ENCODE peak calls at places on chromosome 5, in five cellular contexts. B, M, H, R and U are unnamed samples.

GRCh38 chr5:6554812-6555211 is 78.0 kb downstream of the NSUN2 start:
- DNase-seq in R (no peak), M (no peak), H (no peak), B (no peak), U (no peak)

GRCh38 chr5:180786398-180787005 is 16.1 kb downstream of the MGAT1 start:
- DNase-seq in H (no peak), B (no peak), R (no peak), M (no peak), U (no peak)

GRCh38 chr5:100560860-100561259 is 25.7 kb downstream of the FAM174A start:
- DNase-seq in R (no peak), H (no peak), M (no peak), B (no peak), U (no peak)

GRCh38 chr5:65172486-65173129 is 309.1 kb downstream of the ADAMTS6 start:
- DNase-seq in B (no peak), R (no peak), M (no peak), H (no peak), U (no peak)

GRCh38 chr5:166441-167372 is 24.6 kb upstream of the LRRC14B start:
- DNase-seq in H (no peak), M (no peak), R (peak; percentile 22), B (no peak), U (no peak)

GRCh38 chr5:40277161-40277906 is 402.4 kb upstream of the PTGER4 start:
- DNase-seq in M (no peak), B (no peak), H (no peak), R (no peak), U (no peak)

GRCh38 chr5:72510610-72511121 is 3.5 kb upstream of the ZNF366 start:
- DNase-seq in R (no peak), H (no peak), M (no peak), B (no peak), U (peak; percentile 61)

GRCh38 chr5:144028644-144029043 is 141.8 kb downstream of the YIPF5 start:
- DNase-seq in M (no peak), B (no peak), R (no peak), H (no peak), U (no peak)

GRCh38 chr5:74641014-74641777 is 668 bp upstream of the ENC1 start:
- DNase-seq in M (peak; percentile 91), R (peak; percentile 79), B (no peak), H (peak; percentile 83), U (peak; percentile 84)

GRCh38 chr5:50445281-50445949 is 4.3 kb upstream of the EMB start:
- DNase-seq in M (no peak), R (no peak), B (no peak), H (no peak), U (no peak)

GRCh38 chr5:180006116-180006515 is 65.4 kb downstream of the RNF130 start:
- DNase-seq in B (no peak), H (no peak), M (no peak), R (no peak), U (no peak)

GRCh38 chr5:72210913-72211670 is 103.8 kb downstream of the MAP1B start:
- DNase-seq in R (no peak), H (peak; percentile 57), B (no peak), M (peak; percentile 87), U (peak; percentile 86)

GRCh38 chr5:67003906-67004729 is 192.5 kb downstream of the CD180 start:
- DNase-seq in H (peak; percentile 87), B (peak; percentile 73), R (peak; percentile 94), M (peak; percentile 92), U (peak; percentile 92)

GRCh38 chr5:83306572-83307241 is 164.8 kb upstream of the VCAN start:
- DNase-seq in B (peak; percentile 11), R (peak; percentile 77), M (no peak), H (peak; percentile 29), U (peak; percentile 49)

GRCh38 chr5:87686975-87687374 is 274.2 kb upstream of the CCNH start:
- DNase-seq in B (no peak), M (no peak), H (no peak), R (no peak), U (no peak)

GRCh38 chr5:51961154-51961562 is 577.9 kb downstream of the ISL1 start:
- DNase-seq in B (no peak), H (no peak), R (no peak), M (no peak), U (no peak)

GRCh38 chr5:127229185-127229889 is 61.3 kb upstream of the MEGF10 start:
- DNase-seq in M (peak; percentile 47), H (peak; percentile 59), B (no peak), R (no peak), U (peak; percentile 87)

GRCh38 chr5:38506302-38506701 is 50.1 kb downstream of the LIFR start:
- DNase-seq in H (no peak), M (no peak), R (no peak), B (no peak), U (no peak)

GRCh38 chr5:96823900-96824351 is 16.2 kb upstream of the ERAP1 start:
- DNase-seq in M (peak; percentile 91), R (no peak), B (peak; percentile 71), H (no peak), U (no peak)

GRCh38 chr5:141487131-141487530 is 1.8 kb upstream of the PCDHGC5 start:
- DNase-seq in H (no peak), R (no peak), B (no peak), M (no peak), U (no peak)

GRCh38 chr5:141485305-141486055 is 650 bp downstream of the PCDHGC4 start:
- DNase-seq in B (no peak), H (no peak), R (no peak), M (no peak), U (no peak)

GRCh38 chr5:141483842-141484241 is 988 bp upstream of the PCDHGC4 start:
- DNase-seq in H (no peak), R (no peak), B (no peak), M (no peak), U (no peak)

GRCh38 chr5:141484499-141485304 is at the start of gene PCDHGC4:
- DNase-seq in H (no peak), R (no peak), M (no peak), B (no peak), U (peak; percentile 47)

GRCh38 chr5:141486091-141486490 is 1.3 kb downstream of the PCDHGC4 start:
- DNase-seq in R (no peak), M (no peak), H (no peak), B (no peak), U (no peak)
- H3K4me3 ChIP-seq in R (no peak overlapping the region), M (no peak overlapping the region), H (no peak overlapping the region), B (no peak overlapping the region), U (no peak overlapping the region)

DNA sequence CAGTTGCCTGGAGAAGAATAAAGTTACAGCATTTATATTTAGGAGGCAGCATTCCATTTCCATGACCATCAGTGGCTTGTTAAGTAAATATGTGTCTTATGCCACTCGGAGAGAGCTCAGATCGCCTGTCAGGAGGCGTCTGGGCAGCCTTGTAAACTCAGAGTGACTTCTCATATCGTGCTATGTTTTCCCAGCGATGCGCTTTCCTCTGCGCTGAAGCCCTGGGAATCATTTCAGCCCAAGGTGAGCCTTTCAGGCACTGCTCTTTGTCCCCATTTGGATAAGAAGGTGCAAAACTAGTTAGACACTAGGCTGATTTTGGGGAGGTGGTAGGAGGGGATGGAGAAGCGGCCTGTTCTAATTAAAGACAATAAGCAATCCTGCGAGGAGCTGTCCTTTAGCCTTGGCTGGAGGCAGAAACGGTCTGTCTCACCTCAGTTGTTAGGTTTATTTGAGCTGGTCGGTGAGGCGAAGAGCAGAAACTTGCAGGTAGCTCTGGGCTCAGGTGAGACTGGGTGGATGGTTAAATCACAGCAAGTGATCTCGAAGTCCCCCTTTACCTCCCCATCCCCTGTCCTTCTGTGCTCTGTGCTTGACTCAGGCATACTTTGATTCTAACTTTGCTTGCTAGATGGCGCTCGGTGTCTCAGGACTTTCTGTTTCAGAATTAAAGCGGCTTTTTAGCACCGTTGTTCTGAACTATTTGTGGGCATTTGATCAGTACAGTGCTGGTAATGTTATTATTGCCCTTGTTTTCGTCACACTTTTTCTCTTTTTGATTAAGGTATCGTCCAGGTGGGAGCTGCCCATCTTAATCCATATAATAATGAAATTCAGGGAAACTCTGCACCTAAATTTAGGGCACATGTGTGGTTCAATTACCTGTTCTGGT is 24.6 kb downstream of the NR2F1 start:
- DNase-seq in M (peak; percentile 88), H (no peak), R (no peak), B (no peak), U (no peak)
- H3K4me3 ChIP-seq in M (peak overlapping the region; percentile 47), H (peak overlapping the region; percentile 9), R (peak overlapping the region; percentile 37), B (no peak overlapping the region), U (peak overlapping the region; percentile 1)

GRCh38 chr5:142425286-142426065 is 100.7 kb upstream of the SPRY4 start:
- DNase-seq in M (no peak), B (no peak), R (peak; percentile 2), H (no peak), U (no peak)

GRCh38 chr5:142428036-142428772 is 103.4 kb upstream of the SPRY4 start:
- DNase-seq in R (no peak), H (no peak), B (no peak), M (no peak), U (no peak)

GRCh38 chr5:142426676-142427364 is 102.0 kb upstream of the SPRY4 start:
- DNase-seq in H (no peak), B (no peak), M (no peak), R (no peak), U (no peak)

GRCh38 chr5:142427529-142427928 is 102.7 kb upstream of the SPRY4 start:
- DNase-seq in M (no peak), R (no peak), B (no peak), H (no peak), U (no peak)

DNA sequence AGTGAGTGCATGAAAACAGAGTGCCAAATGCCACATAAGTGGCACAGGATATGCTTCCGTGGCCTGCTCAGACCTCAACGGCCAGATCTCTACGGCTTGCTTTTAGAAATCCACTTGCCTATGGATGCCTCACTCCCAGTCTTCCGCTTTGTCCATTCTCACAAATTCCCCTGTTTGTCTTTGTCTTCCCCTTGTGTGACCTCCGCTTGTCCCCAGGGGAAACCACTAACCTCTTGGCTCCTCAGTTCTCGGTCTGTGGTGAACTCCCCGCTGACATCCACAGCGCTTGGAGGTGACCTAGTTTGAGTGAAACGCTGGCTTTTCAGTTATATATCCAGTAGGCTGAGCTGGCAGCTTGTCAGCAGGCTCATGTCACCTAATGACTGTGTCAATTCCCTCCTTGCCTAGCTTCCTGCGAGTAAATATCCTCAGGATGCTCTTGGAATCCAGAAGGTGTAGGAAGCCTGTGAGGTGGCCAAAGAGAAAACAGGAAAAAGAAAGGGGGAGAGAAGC is 101.4 kb upstream of the SPRY4 start:
- DNase-seq in R (no peak), H (peak; percentile 62), B (no peak), M (no peak), U (peak; percentile 69)
- H3K4me3 ChIP-seq in R (no peak overlapping the region), H (peak overlapping the region; percentile 26), B (no peak overlapping the region), M (no peak overlapping the region), U (no peak overlapping the region)

GRCh38 chr5:160640417-160640816 is 211.6 kb downstream of the ATP10B start:
- DNase-seq in M (no peak), H (no peak), B (no peak), R (no peak), U (no peak)

GRCh38 chr5:160638141-160638742 is 213.8 kb downstream of the ATP10B start:
- DNase-seq in B (no peak), H (no peak), R (no peak), M (no peak), U (no peak)

GRCh38 chr5:160637357-160637756 is 214.7 kb downstream of the ATP10B start:
- DNase-seq in M (no peak), B (no peak), R (no peak), H (no peak), U (no peak)

GRCh38 chr5:160643588-160643987 is 208.4 kb downstream of the ATP10B start:
- DNase-seq in M (no peak), B (no peak), R (no peak), H (no peak), U (no peak)

DNA sequence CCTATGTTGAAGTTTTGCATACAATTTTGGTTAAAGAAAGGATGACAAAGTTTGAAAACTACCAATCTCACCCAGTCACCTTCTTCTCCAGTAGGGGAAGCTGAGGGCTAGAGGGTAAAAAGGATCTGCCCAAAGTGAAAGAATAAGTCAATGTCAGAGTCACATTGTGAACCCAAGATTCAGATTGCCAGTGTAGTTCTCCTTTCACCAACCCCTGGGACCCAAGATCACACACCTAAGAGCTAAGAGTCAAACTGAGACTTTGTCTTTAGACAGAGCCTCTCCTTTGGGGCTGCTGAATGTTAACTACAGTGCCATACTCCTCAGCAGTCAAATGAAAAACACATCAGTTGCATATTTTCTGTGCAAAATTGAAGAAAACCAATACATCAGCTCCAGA is 210.6 kb downstream of the ATP10B start:
- DNase-seq in M (no peak), B (no peak), H (no peak), R (no peak), U (no peak)
- H3K4me3 ChIP-seq in M (no peak overlapping the region), B (no peak overlapping the region), H (no peak overlapping the region), R (no peak overlapping the region), U (no peak overlapping the region)